ENCODE peak calls at places on chromosomes 4 and X, in seven cellular contexts. F is MM.1S; C is hepatocyte; M is effector memory CD4-positive, alpha-beta T cell; B is ovary; N is left ventricle myocardium inferior; O is astrocyte. A is an unnamed sample. For H3K4me1, the result is how much of the 10 kb centered on the place peaks cover.

GRCh38 chr4:15956179-15956850 is 6.7 kb downstream of the FGFBP2 start:
- DNase-seq in F (peak), C (peak), M (peak), B (peak), N (peak), O (peak), A (peak)

GRCh38 chr4:14984452-14984851 is 17.8 kb upstream of the CPEB2 start:
- DNase-seq in F (no peak), C (no peak), M (no peak), B (no peak), N (no peak), O (no peak), A (no peak)

GRCh38 chr4:101306225-101306624 is 41.1 kb downstream of the PPP3CA start:
- DNase-seq in F (peak), C (no peak), M (no peak), B (no peak), N (no peak), O (peak), A (no peak)

GRCh38 chr4:149973181-149973580 is 105.1 kb upstream of the DCLK2 start:
- DNase-seq in F (no peak), C (no peak), M (no peak), B (no peak), N (no peak), O (no peak), A (no peak)

GRCh38 chrX:132615396-132616131 is 126.7 kb upstream of the MBNL3 start:
- DNase-seq in F (peak), C (peak), M (peak), B (peak), N (no peak), O (peak), A (no peak)

GRCh38 chr4:961651-962230 is 11.6 kb downstream of the DGKQ start:
- DNase-seq in F (no peak), C (no peak), M (no peak), B (no peak), N (no peak), O (no peak), A (peak)

GRCh38 chr4:35252866-35253265 is 991.4 kb downstream of the ARAP2 start:
- DNase-seq in F (no peak), C (no peak), M (no peak), B (no peak), N (no peak), O (no peak), A (no peak)

GRCh38 chrX:13283968-13284914 is 35.6 kb downstream of the ATXN3L start:
- DNase-seq in F (no peak), C (no peak), M (no peak), B (no peak), N (no peak), O (peak), A (no peak)

GRCh38 chr4:71466775-71467174 is 128.0 kb downstream of the SLC4A4 start:
- DNase-seq in F (no peak), C (no peak), M (no peak), B (no peak), N (no peak), O (no peak), A (no peak)

GRCh38 chr4:25913056-25913850 is 767 bp upstream of the SMIM20 start:
- DNase-seq in F (peak), C (no peak), M (peak), B (peak), N (peak), O (no peak), A (peak)

GRCh38 chrX:134692990-134693389 is 34.7 kb upstream of the PLAC1 start:
- DNase-seq in F (no peak), C (no peak), M (no peak), B (no peak), N (no peak), O (peak), A (no peak)

GRCh38 chr4:121479801-121480200 is 99.0 kb upstream of the QRFPR start:
- DNase-seq in F (no peak), C (no peak), M (no peak), B (no peak), N (no peak), O (no peak), A (no peak)

GRCh38 chrX:41335590-41336331 is 1.8 kb downstream of the DDX3X start:
- DNase-seq in F (no peak), C (no peak), M (no peak), B (no peak), N (no peak), O (peak), A (no peak)

GRCh38 chr4:81137446-81137845 is 77.6 kb downstream of the PRKG2 start:
- DNase-seq in F (no peak), C (no peak), M (no peak), B (no peak), N (no peak), O (peak), A (no peak)

GRCh38 chrX:134764202-134764785 is 106.0 kb upstream of the PLAC1 start:
- DNase-seq in F (peak), C (no peak), M (no peak), B (no peak), N (no peak), O (no peak), A (no peak)

GRCh38 chrX:44459501-44459900 is 83.2 kb downstream of the FUNDC1 start:
- DNase-seq in F (no peak), C (no peak), M (no peak), B (no peak), N (no peak), O (peak), A (no peak)

GRCh38 chr4:26992657-26993361 is 132.2 kb downstream of the STIM2 start:
- DNase-seq in F (no peak), C (peak), M (no peak), B (peak), N (no peak), O (peak), A (no peak)

GRCh38 chrX:17656556-17656955 is 80.7 kb upstream of the SCML1 start:
- DNase-seq in F (no peak), C (no peak), M (no peak), B (no peak), N (no peak), O (no peak), A (no peak)

GRCh38 chr4:158769175-158769831 is 477 bp downstream of the FNIP2 start:
- DNase-seq in F (peak), C (peak), M (peak), B (peak), N (peak), O (no peak), A (peak)

GRCh38 chr4:74433043-74433442 is 11.9 kb upstream of the AREG start:
- DNase-seq in F (no peak), C (no peak), M (no peak), B (no peak), N (no peak), O (no peak), A (no peak)

GRCh38 chrX:153495362-153495751 is 577 bp downstream of the BGN start:
- DNase-seq in F (no peak), C (peak), M (no peak), B (peak), N (peak), O (no peak), A (peak)
- H3K4me3 ChIP-seq in F (no peak), C (no peak), M (no peak), B (no peak), N (peak), O (peak), A (peak)

DNA sequence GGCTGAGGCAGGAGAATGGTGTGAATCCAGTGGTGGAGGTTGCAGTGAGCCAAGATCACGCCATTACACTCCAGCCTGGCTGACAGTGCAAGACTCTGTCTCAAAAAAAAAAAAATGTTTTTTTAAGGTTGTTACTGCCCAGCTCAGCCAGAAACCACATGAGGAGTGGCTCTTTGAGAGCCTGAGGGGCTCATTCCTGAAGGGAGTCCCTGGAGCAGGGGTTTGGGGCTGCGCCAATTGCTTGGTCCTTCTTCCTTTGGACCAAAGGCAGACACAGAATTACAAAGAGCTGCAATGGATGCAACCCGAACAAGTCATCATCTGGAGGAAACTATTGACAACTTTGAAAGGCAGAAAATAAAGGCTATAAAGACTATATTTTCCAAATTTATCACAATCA is 60.6 kb upstream of the WWC2 start:
- DNase-seq in F (no peak), C (no peak), M (no peak), B (no peak), N (no peak), O (no peak), A (no peak)
- H3K27ac ChIP-seq in F (no peak), C (no peak), M (no peak), B (no peak), N (no peak), O (no peak), A (no peak)

GRCh38 chr4:7436256-7436655 is 1.5 kb upstream of the PSAPL1 start:
- DNase-seq in F (no peak), C (no peak), M (no peak), B (no peak), N (no peak), O (no peak), A (no peak)
- H3K4me1 ChIP-seq in F (under half), C (under half), M (under half), B (under half), N (under half), O (under half), A (under half)

DNA sequence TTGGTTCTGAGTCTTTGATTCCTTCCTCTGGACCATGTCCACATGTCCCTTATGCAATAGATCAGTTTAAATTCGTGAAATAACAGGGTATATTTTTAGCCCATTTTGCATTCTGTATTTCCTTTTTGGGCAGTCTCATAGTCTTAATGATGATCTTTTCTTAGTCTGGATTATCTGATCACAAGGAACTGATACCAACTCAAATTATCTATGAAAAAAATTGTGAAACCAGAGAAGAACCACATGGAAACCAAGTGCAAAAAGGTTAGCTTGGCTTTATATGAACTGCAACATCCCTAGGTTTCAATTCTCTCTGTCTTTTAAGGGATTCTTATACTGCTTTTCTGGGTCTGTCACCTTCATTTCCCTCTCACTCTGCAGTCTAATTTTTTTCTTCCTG is 608.6 kb upstream of the AADAT start:
- DNase-seq in F (no peak), C (no peak), M (no peak), B (no peak), N (no peak), O (no peak), A (no peak)
- H3K4me3 ChIP-seq in F (peak), C (no peak), M (no peak), B (no peak), N (no peak), O (no peak), A (no peak)

GRCh38 chr4:99090511-99090910 is 1.9 kb upstream of the ADH5 start:
- DNase-seq in F (no peak), C (no peak), M (no peak), B (no peak), N (no peak), O (peak), A (no peak)

GRCh38 chr4:99087887-99088484 is 602 bp downstream of the ADH5 start:
- DNase-seq in F (peak), C (peak), M (no peak), B (peak), N (peak), O (peak), A (peak)

GRCh38 chr4:99088485-99089365 is at the start of gene ADH5:
- DNase-seq in F (peak), C (peak), M (peak), B (peak), N (peak), O (peak), A (peak)

DNA sequence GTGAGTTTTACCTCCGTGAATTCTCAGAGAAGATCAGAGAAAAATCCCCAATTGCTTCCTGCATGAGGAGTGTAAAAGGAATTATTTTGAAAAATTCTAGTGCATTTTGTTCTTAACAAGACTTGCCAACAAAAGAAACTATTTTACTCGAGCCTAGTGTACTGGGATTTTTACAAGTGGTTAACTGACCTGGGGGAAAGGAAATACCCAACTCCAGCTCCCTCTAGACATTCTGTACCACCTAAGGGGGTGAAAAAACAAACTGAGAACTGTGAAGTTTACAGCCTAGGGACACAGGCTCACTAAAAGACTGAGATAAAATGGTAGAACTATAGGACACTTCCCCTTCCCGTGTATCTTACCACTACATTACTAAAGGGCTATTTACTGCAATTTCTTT is 2.6 kb upstream of the ADH5 start:
- DNase-seq in F (no peak), C (no peak), M (no peak), B (no peak), N (no peak), O (no peak), A (no peak)
- H3K27ac ChIP-seq in F (no peak), C (peak), M (no peak), B (no peak), N (peak), O (no peak), A (no peak)

DNA sequence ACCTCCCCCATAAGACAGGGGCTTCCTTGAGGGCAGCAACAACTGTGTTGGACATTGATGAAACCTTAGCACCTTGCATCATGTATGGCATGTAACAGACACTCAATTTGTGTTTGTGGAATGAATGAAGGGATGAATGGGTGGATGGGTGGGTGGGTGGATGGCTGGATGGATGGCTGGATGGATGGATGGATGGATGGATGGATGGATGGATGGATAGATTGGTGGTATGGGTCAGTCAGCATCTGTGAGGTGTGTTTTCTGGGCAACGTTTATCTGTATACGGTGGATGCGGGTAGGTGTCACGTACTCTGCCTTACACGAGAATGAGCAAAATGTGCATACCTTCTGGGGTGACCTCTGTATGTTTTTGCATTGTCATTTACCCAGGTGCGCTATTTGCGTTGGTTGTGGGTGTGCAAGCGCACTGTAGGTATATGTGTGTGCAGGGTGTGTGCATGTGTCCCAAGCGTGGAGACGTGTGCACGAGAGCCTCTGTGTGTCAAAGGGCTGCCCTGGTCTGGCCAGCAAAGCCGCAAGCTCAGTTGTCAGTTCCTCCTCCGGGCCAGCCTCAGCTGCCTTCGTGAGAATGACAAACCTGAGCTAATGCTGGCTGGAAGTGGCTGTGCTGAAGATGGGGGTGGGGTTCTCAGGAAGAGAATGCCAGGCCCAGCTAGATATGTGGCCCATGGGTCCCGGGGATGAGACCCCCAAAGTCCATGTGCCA is 26.5 kb downstream of the ELF4 start:
- DNase-seq in F (no peak), C (no peak), M (no peak), B (no peak), N (no peak), O (no peak), A (peak)
- H3K4me1 ChIP-seq in F (under half), C (under half), M (half or more), B (under half), N (under half), O (under half), A (under half)

DNA sequence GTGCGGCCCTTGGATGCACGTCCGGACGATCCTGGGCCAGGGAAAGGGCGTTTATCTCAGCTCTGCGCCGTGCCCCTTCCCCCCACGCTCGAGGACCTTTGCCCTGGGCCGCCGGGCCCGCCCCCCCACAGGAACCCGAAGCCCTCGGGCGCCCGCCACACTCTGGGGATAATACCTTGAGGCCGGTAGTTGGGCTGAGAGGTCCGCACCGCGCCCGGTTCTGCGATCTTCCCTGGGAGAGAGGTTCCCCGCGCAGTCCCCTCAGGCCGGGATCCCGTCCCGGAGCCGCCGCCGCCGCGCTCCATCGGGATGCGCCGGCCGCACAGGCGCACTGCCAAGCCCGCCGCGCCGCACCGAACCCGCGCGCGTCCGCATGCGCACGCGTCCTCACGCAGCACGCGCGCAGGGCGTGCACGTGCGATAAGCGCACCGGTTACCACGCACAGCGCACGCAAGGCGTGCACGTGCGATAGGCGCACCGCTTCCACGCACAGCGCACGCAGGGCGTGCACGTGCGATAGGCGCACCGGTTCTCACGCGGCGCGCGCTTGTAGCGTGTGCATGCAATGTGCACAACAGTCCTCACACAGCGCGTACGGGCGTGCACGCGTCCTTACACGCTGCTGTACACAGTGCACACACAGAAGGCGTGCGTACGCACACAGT is at the start of gene MAP7D2:
- DNase-seq in F (no peak), C (peak), M (no peak), B (no peak), N (no peak), O (no peak), A (no peak)
- H3K4me3 ChIP-seq in F (no peak), C (no peak), M (no peak), B (peak), N (peak), O (peak), A (peak)

GRCh38 chrX:119399772-119400101 is 601 bp downstream of the SLC25A43 start:
- DNase-seq in F (no peak), C (no peak), M (no peak), B (no peak), N (no peak), O (peak), A (peak)

GRCh38 chrX:119398587-119398973 is 556 bp upstream of the SLC25A43 start:
- DNase-seq in F (no peak), C (peak), M (no peak), B (no peak), N (no peak), O (no peak), A (no peak)

GRCh38 chrX:119401569-119401968 is 2.4 kb downstream of the SLC25A43 start:
- DNase-seq in F (no peak), C (no peak), M (no peak), B (no peak), N (no peak), O (no peak), A (no peak)

GRCh38 chrX:119402588-119402987 is 3.5 kb downstream of the SLC25A43 start:
- DNase-seq in F (no peak), C (no peak), M (no peak), B (no peak), N (no peak), O (no peak), A (no peak)

GRCh38 chrX:119398974-119399771 is at the start of gene SLC25A43:
- DNase-seq in F (peak), C (peak), M (peak), B (peak), N (peak), O (no peak), A (peak)
- H3K27ac ChIP-seq in F (no peak), C (peak), M (peak), B (peak), N (peak), O (no peak), A (peak)

DNA sequence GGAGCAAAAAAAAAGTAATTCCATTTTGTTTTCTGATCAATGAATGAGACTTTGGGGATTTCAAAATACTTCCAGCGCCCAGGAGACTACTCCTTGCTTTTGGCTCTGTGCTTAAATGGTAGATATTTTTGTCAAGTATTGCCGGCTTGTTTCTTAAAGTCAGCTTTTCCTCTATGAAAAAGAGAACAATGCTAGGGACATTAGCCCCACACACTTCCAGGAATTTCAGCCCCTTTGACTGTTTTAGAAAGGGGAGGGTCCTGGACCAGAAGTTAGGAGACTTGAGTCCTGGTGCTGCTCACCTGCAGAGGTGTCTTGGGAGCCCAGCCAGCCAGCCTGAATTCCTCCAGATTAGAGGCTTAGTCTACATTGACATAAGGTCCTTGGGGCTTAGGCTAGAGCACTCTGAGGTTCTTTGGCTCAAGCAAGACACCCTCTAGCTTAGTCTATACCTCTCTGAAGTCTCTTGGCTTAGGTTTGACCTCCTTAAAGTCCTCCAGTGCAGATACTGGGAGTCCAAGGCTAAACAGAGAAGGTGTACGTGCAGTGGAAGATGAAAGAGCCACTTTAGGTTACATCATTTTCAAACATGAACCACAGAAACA is 1.6 kb upstream of the SETD7 start:
- DNase-seq in F (no peak), C (no peak), M (no peak), B (peak), N (no peak), O (no peak), A (no peak)
- H3K4me1 ChIP-seq in F (under half), C (under half), M (under half), B (under half), N (half or more), O (under half), A (under half)

A was measured in psoas muscle.